ENCODE peak calls at places on chromosomes 2 and 18, in four cellular contexts. One of them, this sample, is unnamed.

GRCh38 chr18:69992776-69993175 is 45.1 kb upstream of the CD226 start:
- DNase-seq in left ventricle myocardium inferior: no peak
- DNase-seq in adrenal gland: no peak
- DNase-seq in BJ: no peak
- DNase-seq in this sample: no peak

GRCh38 chr2:222440670-222441422 is 16.5 kb downstream of the SGPP2 start:
- DNase-seq in left ventricle myocardium inferior: no peak
- DNase-seq in adrenal gland: peak
- DNase-seq in BJ: peak
- DNase-seq in this sample: no peak

GRCh38 chr18:13374096-13374467 is 155.5 kb downstream of the LDLRAD4 start:
- DNase-seq in left ventricle myocardium inferior: no peak
- DNase-seq in adrenal gland: no peak
- DNase-seq in BJ: no peak
- DNase-seq in this sample: no peak

GRCh38 chr18:79531386-79531785 is 135.7 kb downstream of the NFATC1 start:
- DNase-seq in left ventricle myocardium inferior: no peak
- DNase-seq in adrenal gland: peak
- DNase-seq in BJ: no peak
- DNase-seq in this sample: no peak

GRCh38 chr18:74506405-74507119 is 10.4 kb downstream of the CNDP2 start:
- DNase-seq in left ventricle myocardium inferior: no peak
- DNase-seq in adrenal gland: no peak
- DNase-seq in BJ: no peak
- DNase-seq in this sample: no peak

GRCh38 chr2:20544093-20544747 is 97.3 kb downstream of the RHOB start:
- DNase-seq in left ventricle myocardium inferior: no peak
- DNase-seq in adrenal gland: no peak
- DNase-seq in BJ: no peak
- DNase-seq in this sample: no peak

GRCh38 chr2:119480184-119480583 is 44.1 kb downstream of the SCTR start:
- DNase-seq in left ventricle myocardium inferior: no peak
- DNase-seq in adrenal gland: no peak
- DNase-seq in BJ: no peak
- DNase-seq in this sample: no peak

GRCh38 chr2:86078801-86079545 is 26.7 kb downstream of the POLR1A start:
- DNase-seq in left ventricle myocardium inferior: no peak
- DNase-seq in adrenal gland: peak
- DNase-seq in BJ: no peak
- DNase-seq in this sample: no peak

GRCh38 chr2:9941196-9941995 is 10.1 kb upstream of the GRHL1 start:
- DNase-seq in left ventricle myocardium inferior: no peak
- DNase-seq in adrenal gland: no peak
- DNase-seq in BJ: peak
- DNase-seq in this sample: no peak

GRCh38 chr18:56986829-56987228 is 160.1 kb upstream of the BOD1L2 start:
- DNase-seq in left ventricle myocardium inferior: no peak
- DNase-seq in adrenal gland: no peak
- DNase-seq in BJ: no peak
- DNase-seq in this sample: no peak

GRCh38 chr2:156517419-156517818 is 81.2 kb downstream of the GPD2 start:
- DNase-seq in left ventricle myocardium inferior: no peak
- DNase-seq in adrenal gland: no peak
- DNase-seq in BJ: no peak
- DNase-seq in this sample: no peak

GRCh38 chr2:226680674-226681073 is 118.9 kb downstream of the IRS1 start:
- DNase-seq in left ventricle myocardium inferior: no peak
- DNase-seq in adrenal gland: no peak
- DNase-seq in BJ: no peak
- DNase-seq in this sample: no peak

GRCh38 chr2:9675369-9676351 is 44.9 kb upstream of the YWHAQ start:
- DNase-seq in left ventricle myocardium inferior: no peak
- DNase-seq in adrenal gland: no peak
- DNase-seq in BJ: peak
- DNase-seq in this sample: no peak

GRCh38 chr2:168550670-168551069 is 94.6 kb downstream of the CERS6 start:
- DNase-seq in left ventricle myocardium inferior: no peak
- DNase-seq in adrenal gland: peak
- DNase-seq in BJ: no peak
- DNase-seq in this sample: no peak

GRCh38 chr18:48408727-48409590 is at the start of gene ZBTB7C:
- DNase-seq in left ventricle myocardium inferior: peak
- DNase-seq in adrenal gland: peak
- DNase-seq in BJ: no peak
- DNase-seq in this sample: peak

GRCh38 chr2:46857871-46858696 is 57.5 kb downstream of the MCFD2 start:
- DNase-seq in left ventricle myocardium inferior: no peak
- DNase-seq in adrenal gland: no peak
- DNase-seq in BJ: peak
- DNase-seq in this sample: no peak

GRCh38 chr18:69686861-69687260 is 260.8 kb downstream of the CD226 start:
- DNase-seq in left ventricle myocardium inferior: no peak
- DNase-seq in adrenal gland: no peak
- DNase-seq in BJ: no peak
- DNase-seq in this sample: no peak

GRCh38 chr18:75203456-75204261 is 5.3 kb downstream of the PTGR3 start:
- DNase-seq in left ventricle myocardium inferior: no peak
- DNase-seq in adrenal gland: no peak
- DNase-seq in BJ: no peak
- DNase-seq in this sample: no peak

GRCh38 chr2:216678813-216679657 is 16.3 kb downstream of the IGFBP5 start:
- DNase-seq in left ventricle myocardium inferior: no peak
- DNase-seq in adrenal gland: no peak
- DNase-seq in BJ: no peak
- DNase-seq in this sample: no peak

GRCh38 chr2:160417745-160418397 is 75.7 kb downstream of the RBMS1 start:
- DNase-seq in left ventricle myocardium inferior: no peak
- DNase-seq in adrenal gland: no peak
- DNase-seq in BJ: peak
- DNase-seq in this sample: no peak

GRCh38 chr2:62149708-62150107 is 46.2 kb upstream of the B3GNT2 start:
- DNase-seq in left ventricle myocardium inferior: no peak
- DNase-seq in adrenal gland: peak
- DNase-seq in BJ: peak
- DNase-seq in this sample: no peak

GRCh38 chr2:196729418-196729817 is 70.1 kb downstream of the GTF3C3 start:
- DNase-seq in left ventricle myocardium inferior: no peak
- DNase-seq in adrenal gland: no peak
- DNase-seq in BJ: no peak
- DNase-seq in this sample: no peak

GRCh38 chr2:68734688-68735525 is at the start of gene ARHGAP25:
- DNase-seq in left ventricle myocardium inferior: no peak
- DNase-seq in adrenal gland: no peak
- DNase-seq in BJ: no peak
- DNase-seq in this sample: no peak

GRCh38 chr18:57789105-57789504 is 14.0 kb downstream of the ATP8B1 start:
- DNase-seq in left ventricle myocardium inferior: no peak
- DNase-seq in adrenal gland: peak
- DNase-seq in BJ: no peak
- DNase-seq in this sample: no peak

GRCh38 chr18:26473721-26474120 is 74.6 kb downstream of the KCTD1 start:
- DNase-seq in left ventricle myocardium inferior: no peak
- DNase-seq in adrenal gland: no peak
- DNase-seq in BJ: no peak
- DNase-seq in this sample: no peak

GRCh38 chr18:50097702-50098101 is 97.2 kb downstream of the MYO5B start:
- DNase-seq in left ventricle myocardium inferior: no peak
- DNase-seq in adrenal gland: no peak
- DNase-seq in BJ: no peak
- DNase-seq in this sample: peak

GRCh38 chr2:199382091-199382490 is 75.6 kb downstream of the SATB2 start:
- DNase-seq in left ventricle myocardium inferior: no peak
- DNase-seq in adrenal gland: no peak
- DNase-seq in BJ: no peak
- DNase-seq in this sample: no peak

GRCh38 chr2:180015951-180016709 is 9.0 kb upstream of the CWC22 start:
- DNase-seq in left ventricle myocardium inferior: no peak
- DNase-seq in adrenal gland: no peak
- DNase-seq in BJ: peak
- DNase-seq in this sample: no peak

GRCh38 chr18:62984656-62985315 is 269.4 kb downstream of the PHLPP1 start:
- DNase-seq in left ventricle myocardium inferior: no peak
- DNase-seq in adrenal gland: no peak
- DNase-seq in BJ: no peak
- DNase-seq in this sample: no peak

GRCh38 chr18:56933472-56933871 is 213.4 kb upstream of the BOD1L2 start:
- DNase-seq in left ventricle myocardium inferior: no peak
- DNase-seq in adrenal gland: no peak
- DNase-seq in BJ: no peak
- DNase-seq in this sample: no peak

GRCh38 chr2:187922841-187923240 is 368.6 kb upstream of the TFPI start:
- DNase-seq in left ventricle myocardium inferior: no peak
- DNase-seq in adrenal gland: no peak
- DNase-seq in BJ: peak
- DNase-seq in this sample: no peak

GRCh38 chr2:120624738-120625446 is 110.8 kb upstream of the GLI2 start:
- DNase-seq in left ventricle myocardium inferior: no peak
- DNase-seq in adrenal gland: no peak
- DNase-seq in BJ: no peak
- DNase-seq in this sample: no peak

GRCh38 chr2:38697116-38697840 is 31.4 kb downstream of the GALM start:
- DNase-seq in left ventricle myocardium inferior: no peak
- DNase-seq in adrenal gland: peak
- DNase-seq in BJ: no peak
- DNase-seq in this sample: no peak

GRCh38 chr2:43228341-43228751 is 1.9 kb upstream of the ZFP36L2 start:
- DNase-seq in left ventricle myocardium inferior: no peak
- DNase-seq in adrenal gland: no peak
- DNase-seq in BJ: no peak
- DNase-seq in this sample: no peak

GRCh38 chr2:25960920-25961319 is 21.4 kb downstream of the KIF3C start:
- DNase-seq in left ventricle myocardium inferior: no peak
- DNase-seq in adrenal gland: no peak
- DNase-seq in BJ: no peak
- DNase-seq in this sample: no peak

GRCh38 chr2:173513117-173513516 is 158.4 kb downstream of the CDCA7 start:
- DNase-seq in left ventricle myocardium inferior: no peak
- DNase-seq in adrenal gland: no peak
- DNase-seq in BJ: no peak
- DNase-seq in this sample: no peak

GRCh38 chr2:173511942-173512341 is 157.3 kb downstream of the CDCA7 start:
- DNase-seq in left ventricle myocardium inferior: no peak
- DNase-seq in adrenal gland: no peak
- DNase-seq in BJ: no peak
- DNase-seq in this sample: no peak

GRCh38 chr2:173511357-173511756 is 156.7 kb downstream of the CDCA7 start:
- DNase-seq in left ventricle myocardium inferior: no peak
- DNase-seq in adrenal gland: no peak
- DNase-seq in BJ: no peak
- DNase-seq in this sample: no peak
- H3K4me3 ChIP-seq in left ventricle myocardium inferior: no peak
- H3K4me3 ChIP-seq in adrenal gland: no peak
- H3K4me3 ChIP-seq in BJ: no peak
- H3K4me3 ChIP-seq in this sample: no peak

GRCh38 chr18:293557-293956 is 25.7 kb upstream of the THOC1 start:
- DNase-seq in left ventricle myocardium inferior: no peak
- DNase-seq in adrenal gland: no peak
- DNase-seq in BJ: no peak
- DNase-seq in this sample: no peak
- TF ChIP-seq CTCF in left ventricle myocardium inferior: peak
- TF ChIP-seq CTCF in adrenal gland: no peak
- TF ChIP-seq CTCF in BJ: peak
- TF ChIP-seq CTCF in this sample: no peak

DNA sequence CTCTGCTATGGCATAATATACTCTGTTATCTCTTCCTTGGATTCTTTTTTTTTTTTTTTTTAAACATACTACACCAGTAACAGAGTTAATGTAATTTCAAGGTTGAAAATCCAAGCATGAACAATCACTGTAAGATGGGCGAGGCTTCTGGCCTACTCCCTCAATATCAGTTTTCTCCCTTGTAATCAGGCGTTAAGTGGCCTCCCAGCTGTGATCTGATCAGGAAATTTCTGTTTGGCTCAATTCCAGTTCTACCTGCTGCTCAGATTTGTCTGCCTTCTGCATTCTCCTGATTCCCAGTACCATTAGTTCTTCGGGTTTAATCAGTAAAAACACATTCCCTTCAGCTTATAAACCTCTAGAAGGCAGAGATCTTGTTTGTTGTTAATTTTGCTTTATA is 18.6 kb downstream of the PRKD3 start:
- DNase-seq in left ventricle myocardium inferior: no peak
- DNase-seq in adrenal gland: no peak
- DNase-seq in BJ: no peak
- DNase-seq in this sample: no peak
- H3K4me3 ChIP-seq in left ventricle myocardium inferior: no peak
- H3K4me3 ChIP-seq in adrenal gland: no peak
- H3K4me3 ChIP-seq in BJ: no peak
- H3K4me3 ChIP-seq in this sample: no peak

GRCh38 chr2:127064642-127065250 is 42.2 kb downstream of the BIN1 start:
- DNase-seq in left ventricle myocardium inferior: peak
- DNase-seq in adrenal gland: peak
- DNase-seq in BJ: peak
- DNase-seq in this sample: peak
- TF ChIP-seq CTCF in left ventricle myocardium inferior: no peak
- TF ChIP-seq CTCF in adrenal gland: peak
- TF ChIP-seq CTCF in BJ: peak
- TF ChIP-seq CTCF in this sample: no peak

GRCh38 chr2:95707837-95708236 is 116.0 kb downstream of the TRIM43 start:
- DNase-seq in left ventricle myocardium inferior: no peak
- DNase-seq in adrenal gland: no peak
- DNase-seq in BJ: no peak
- DNase-seq in this sample: no peak
- H3K4me3 ChIP-seq in left ventricle myocardium inferior: no peak
- H3K4me3 ChIP-seq in adrenal gland: no peak
- H3K4me3 ChIP-seq in BJ: no peak
- H3K4me3 ChIP-seq in this sample: no peak

GRCh38 chr2:35343135-35343534 is 1012.4 kb upstream of the CRIM1 start:
- DNase-seq in left ventricle myocardium inferior: no peak
- DNase-seq in adrenal gland: no peak
- DNase-seq in BJ: no peak
- DNase-seq in this sample: no peak
- TF ChIP-seq CTCF in left ventricle myocardium inferior: no peak
- TF ChIP-seq CTCF in adrenal gland: no peak
- TF ChIP-seq CTCF in BJ: no peak
- TF ChIP-seq CTCF in this sample: no peak

This sample was measured in psoas muscle.